ENCODE peak calls at places on chromosomes 12 and 14, in five cellular contexts. I, C, O, E and X are unnamed samples.

GRCh38 chr12:24820872-24821271 is 128.0 kb downstream of the BCAT1 start:
- DNase-seq in O (no peak), I (no peak), E (no peak), C (no peak), X (no peak)

GRCh38 chr12:131054345-131055092 is 100.8 kb downstream of the ADGRD1 start:
- DNase-seq in I (no peak), E (peak; percentile 31), C (no peak), O (no peak), X (no peak)

GRCh38 chr12:59113831-59114273 is 193.5 kb upstream of the LRIG3 start:
- DNase-seq in C (peak; percentile 51), I (peak; percentile 88), E (peak; percentile 67), O (peak; percentile 72), X (peak; percentile 81)

GRCh38 chr12:39441963-39442894 is 691 bp downstream of the KIF21A start:
- DNase-seq in I (peak; percentile 51), C (peak; percentile 40), E (peak; percentile 65), O (no peak), X (peak; percentile 82)

GRCh38 chr12:19757317-19757877 is 318.1 kb downstream of the AEBP2 start:
- DNase-seq in O (peak; percentile 19), I (no peak), C (no peak), E (no peak), X (no peak)

GRCh38 chr12:10111451-10111850 is 12.7 kb upstream of the CLEC1A start:
- DNase-seq in I (no peak), O (no peak), E (no peak), C (no peak), X (no peak)

GRCh38 chr14:79583738-79584405 is 627.4 kb downstream of the DIO2 start:
- DNase-seq in O (no peak), C (no peak), I (no peak), E (no peak), X (no peak)

GRCh38 chr14:54529811-54530210 is 20.1 kb downstream of the CGRRF1 start:
- DNase-seq in E (no peak), O (no peak), C (no peak), I (peak; percentile 84), X (no peak)

GRCh38 chr14:102849522-102850379 is 72.5 kb downstream of the TRAF3 start:
- DNase-seq in O (no peak), E (no peak), I (peak; percentile 81), C (no peak), X (no peak)

GRCh38 chr14:59160492-59160891 is 28.0 kb upstream of the DAAM1 start:
- DNase-seq in E (no peak), C (no peak), O (no peak), I (no peak), X (no peak)

GRCh38 chr14:73712540-73713141 is 1.5 kb downstream of the PNMA1 start:
- DNase-seq in O (no peak), E (no peak), C (no peak), I (peak; percentile 25), X (no peak)

GRCh38 chr14:77271113-77271710 is at the start of gene NGB:
- DNase-seq in C (no peak), I (no peak), O (no peak), E (no peak), X (no peak)

GRCh38 chr14:90620540-90621204 is 195.6 kb downstream of the TTC7B start:
- DNase-seq in E (no peak), O (no peak), I (no peak), C (no peak), X (no peak)

GRCh38 chr14:104322531-104323466 is 184.4 kb downstream of the KIF26A start:
- DNase-seq in C (no peak), O (no peak), E (no peak), I (peak; percentile 17), X (no peak)

GRCh38 chr14:69595336-69595735 is 16.1 kb upstream of the SUSD6 start:
- DNase-seq in C (no peak), I (no peak), E (no peak), O (no peak), X (no peak)

GRCh38 chr12:126668961-126669360 is 1598.0 kb upstream of the TMEM132C start:
- DNase-seq in O (no peak), I (no peak), E (no peak), C (no peak), X (no peak)

GRCh38 chr14:84217066-84217465 is 1312.9 kb upstream of the FLRT2 start:
- DNase-seq in I (no peak), C (no peak), O (no peak), E (no peak), X (no peak)

DNA sequence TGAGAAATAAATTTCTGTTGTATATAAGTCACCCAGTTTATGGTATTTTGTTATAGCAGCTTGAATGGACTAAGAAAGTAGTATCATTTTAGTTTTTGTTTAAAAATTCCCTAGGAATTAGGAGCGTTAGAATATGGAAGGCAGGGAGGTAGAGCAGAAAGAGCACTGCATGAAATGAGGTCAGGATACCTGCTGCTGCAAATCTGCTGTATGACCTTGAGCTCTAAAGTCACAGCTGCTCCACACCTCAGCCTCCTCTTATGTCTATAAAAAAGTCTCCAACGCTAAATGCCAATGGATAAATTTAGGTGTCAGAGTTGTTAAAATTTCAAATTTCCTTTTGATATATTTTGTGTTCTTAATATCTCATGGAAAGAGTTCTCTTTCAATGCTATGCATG is 181.0 kb upstream of the GZMB start:
- DNase-seq in O (no peak), E (no peak), C (no peak), I (no peak), X (no peak)
- H3K27ac ChIP-seq in O (no peak overlapping the region), E (no peak overlapping the region), C (no peak overlapping the region), I (no peak overlapping the region), X (no peak overlapping the region)

GRCh38 chr14:95523818-95524448 is 7.5 kb upstream of the SYNE3 start:
- DNase-seq in I (peak; percentile 85), E (no peak), O (no peak), C (peak; percentile 54), X (no peak)

GRCh38 chr14:95524706-95525512 is 8.5 kb upstream of the SYNE3 start:
- DNase-seq in C (peak; percentile 92), E (no peak), I (no peak), O (peak; percentile 41), X (no peak)

GRCh38 chr14:95522556-95522955 is 6.1 kb upstream of the SYNE3 start:
- DNase-seq in I (no peak), C (no peak), O (no peak), E (no peak), X (no peak)

GRCh38 chr14:95522116-95522515 is 5.7 kb upstream of the SYNE3 start:
- DNase-seq in O (no peak), I (no peak), E (no peak), C (no peak), X (no peak)

DNA sequence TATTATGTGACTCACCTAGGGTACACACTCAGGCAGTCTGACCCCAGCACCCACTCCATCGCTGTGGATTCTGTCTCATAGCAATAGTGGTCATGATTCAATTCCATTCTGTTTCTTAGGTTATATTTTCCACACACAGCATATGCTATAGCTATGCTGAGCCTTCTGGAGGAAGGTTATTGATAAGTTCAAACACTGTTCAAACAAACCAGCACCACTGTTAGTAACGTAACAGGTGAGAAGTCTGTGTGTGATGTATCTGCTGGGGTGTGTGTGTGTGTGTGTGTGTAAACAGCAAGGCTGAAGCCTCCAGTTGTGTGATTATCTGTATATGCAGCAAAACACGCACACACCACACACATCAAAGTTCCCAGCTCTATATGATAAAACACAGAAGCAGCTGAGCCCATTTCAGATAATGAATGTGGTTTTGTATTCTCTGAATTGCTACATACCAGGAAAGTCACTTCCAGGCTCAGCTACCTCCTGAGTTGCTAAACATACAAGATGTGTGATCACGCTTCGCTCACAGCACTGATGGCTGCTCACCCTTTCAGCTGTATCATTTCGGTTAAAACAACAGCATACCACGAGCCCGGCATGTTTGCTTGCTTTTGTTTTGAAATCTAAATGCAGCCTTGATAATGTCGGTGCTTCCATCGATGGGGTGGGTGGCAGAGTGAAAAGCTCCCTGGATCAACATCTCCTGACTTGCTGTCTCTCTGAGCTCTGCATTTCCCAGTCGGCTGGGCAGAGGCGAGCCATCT is 6.8 kb upstream of the SYNE3 start:
- DNase-seq in E (no peak), O (no peak), C (no peak), I (no peak), X (no peak)
- H3K4me1 ChIP-seq in E (peaks cover 18% of the 10 kb centered on the region), O (peaks cover 31% of the 10 kb centered on the region), C (peaks cover 69% of the 10 kb centered on the region), I (peaks cover 19% of the 10 kb centered on the region), X (peaks cover 2% of the 10 kb centered on the region)

DNA sequence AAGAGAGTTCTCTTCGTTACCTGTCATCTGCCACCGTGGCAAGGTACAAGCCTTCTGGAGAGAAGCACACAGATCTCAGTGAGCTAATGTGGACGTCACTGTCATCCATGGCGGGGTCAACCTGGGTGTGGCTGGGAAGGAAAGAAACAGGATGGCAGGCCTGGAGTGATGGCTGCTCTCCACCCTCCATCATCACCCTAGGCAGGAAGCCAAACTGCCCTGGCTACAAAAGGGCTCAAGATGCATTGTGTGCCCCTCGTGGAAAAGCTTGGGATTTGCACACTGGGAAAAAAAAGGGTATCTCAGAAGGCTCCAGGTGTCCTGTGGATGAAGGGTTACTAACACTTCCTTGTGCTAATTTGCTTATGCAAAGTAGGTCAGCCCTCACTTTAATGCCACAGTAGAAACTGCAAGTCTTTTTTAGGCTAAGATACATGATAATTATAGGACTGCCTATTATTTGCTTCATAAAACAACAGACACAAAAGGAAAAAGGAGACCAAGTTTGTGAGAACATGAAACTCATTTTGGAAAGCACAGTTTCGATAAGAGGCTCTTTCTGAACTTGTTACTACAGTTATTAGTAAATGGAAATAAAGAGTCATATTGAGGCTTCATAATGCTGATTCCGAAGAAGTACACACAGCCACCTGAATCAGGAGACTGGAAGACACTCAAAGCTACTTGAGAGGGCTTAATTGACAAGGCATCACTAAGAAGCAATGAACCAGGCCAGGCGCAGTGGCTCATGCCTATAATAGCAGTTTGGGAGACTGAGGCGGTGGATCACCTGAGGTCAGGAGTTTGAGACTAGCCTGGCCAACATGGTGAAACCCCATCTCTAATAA is 18.9 kb downstream of the RFC5 start:
- DNase-seq in I (peak; percentile 30), O (no peak), E (no peak), C (no peak), X (no peak)
- H3K27ac ChIP-seq in I (no peak overlapping the region), O (peak overlapping the region; percentile 23), E (no peak overlapping the region), C (no peak overlapping the region), X (no peak overlapping the region)

DNA sequence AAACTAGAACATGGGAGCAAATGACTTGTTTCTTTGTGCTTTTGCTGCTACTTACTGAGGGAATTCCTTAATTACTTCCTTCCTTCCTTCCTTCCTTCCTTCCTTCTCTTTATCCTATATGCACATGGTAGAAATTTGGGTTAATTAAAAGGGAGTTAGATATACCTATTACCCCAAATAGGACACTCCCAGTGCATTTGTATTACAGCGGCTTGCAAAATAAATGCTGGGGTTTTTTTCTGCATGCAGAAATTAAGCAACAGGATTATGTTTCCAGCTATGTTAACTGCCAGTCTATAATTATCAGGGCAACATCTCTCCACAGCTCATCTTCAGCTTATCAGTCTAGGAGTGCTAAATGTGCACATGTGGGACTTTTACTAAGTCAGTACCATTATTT is 132.8 kb upstream of the SLC35F4 start:
- DNase-seq in O (no peak), E (no peak), I (no peak), C (no peak), X (no peak)
- H3K4me1 ChIP-seq in O (no peaks in the 10 kb centered on the region), E (no peaks in the 10 kb centered on the region), I (no peaks in the 10 kb centered on the region), C (no peaks in the 10 kb centered on the region), X (no peaks in the 10 kb centered on the region)

DNA sequence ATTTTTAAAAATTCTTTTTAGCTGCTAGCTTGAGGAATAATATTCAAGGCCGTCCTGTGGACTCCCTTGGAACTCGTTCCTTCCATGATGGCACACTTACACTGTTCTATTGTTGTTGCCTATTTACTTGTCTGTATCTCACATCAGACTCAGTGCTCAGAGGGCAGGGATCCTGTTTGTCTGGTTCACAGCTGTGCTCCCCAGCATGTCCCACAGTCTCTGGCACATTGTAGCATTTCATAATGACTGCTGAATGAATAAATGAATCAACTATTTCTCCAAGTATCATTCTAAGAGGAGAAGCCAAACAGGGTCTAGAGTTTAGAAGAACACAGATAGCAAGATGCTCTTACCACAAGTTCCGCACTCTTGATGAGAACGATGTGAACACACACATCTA is 48.0 kb downstream of the NTN4 start:
- DNase-seq in E (no peak), O (no peak), I (no peak), C (no peak), X (no peak)
- H3K27ac ChIP-seq in E (no peak overlapping the region), O (no peak overlapping the region), I (no peak overlapping the region), C (no peak overlapping the region), X (no peak overlapping the region)

GRCh38 chr14:67358914-67359313 is 690 bp downstream of the ATP6V1D start:
- DNase-seq in I (peak; percentile 19), O (no peak), C (no peak), E (no peak), X (no peak)
- H3K4me1 ChIP-seq in I (peaks cover 14% of the 10 kb centered on the region), O (peaks cover 9% of the 10 kb centered on the region), C (peaks cover 44% of the 10 kb centered on the region), E (peaks cover 50% of the 10 kb centered on the region), X (no peaks in the 10 kb centered on the region)